ENCODE peak calls at places on chromosomes 13 and 19, in ten cellular contexts. Z is CD8-positive, alpha-beta T cell; F is upper lobe of right lung; X is GM12864; Y is cardiac muscle cell; I is kidney; R is fibroblast of the aortic adventitia; J is AG10803; K is mammary epithelial cell; E is progenitor cell of endocrine pancreas. A is an unnamed sample.

GRCh38 chr19:11047856-11048255 is 41.4 kb upstream of the LDLR start:
- DNase-seq in K (no peak), Y (no peak), R (no peak), E (no peak), F (no peak), I (no peak), J (no peak), X (no peak), Z (no peak), A (no peak)

GRCh38 chr13:24159921-24160324 is 597 bp upstream of the SPATA13 start:
- DNase-seq in F (no peak), K (no peak), E (no peak), J (no peak), R (no peak), Z (no peak), X (no peak), I (peak; percentile 73), Y (no peak), A (no peak)

GRCh38 chr19:11174336-11174735 is 18.8 kb upstream of the SPC24 start:
- DNase-seq in X (no peak), R (no peak), Y (no peak), I (no peak), Z (no peak), F (no peak), K (no peak), J (no peak), E (no peak), A (no peak)

GRCh38 chr19:16268676-16269319 is 55.8 kb upstream of the KLF2 start:
- DNase-seq in K (no peak), J (no peak), Y (no peak), Z (peak; percentile 54), I (peak; percentile 71), E (no peak), F (no peak), X (no peak), R (no peak), A (no peak)

GRCh38 chr19:57888107-57888493 is 737 bp downstream of the ZNF814 start:
- DNase-seq in K (no peak), Y (peak; percentile 9), E (no peak), X (no peak), J (no peak), R (no peak), I (no peak), Z (no peak), F (no peak), A (no peak)

GRCh38 chr13:28489536-28489935 is 5.4 kb downstream of the FLT1 start:
- DNase-seq in J (peak; percentile 91), Z (no peak), E (no peak), I (no peak), F (no peak), Y (no peak), X (no peak), K (no peak), R (no peak), A (no peak)

GRCh38 chr19:43983544-43983911 is 460 bp upstream of the ZNF155 start:
- DNase-seq in E (no peak), J (no peak), X (no peak), F (no peak), Z (no peak), R (no peak), I (no peak), K (no peak), Y (no peak), A (no peak)

GRCh38 chr19:38228491-38229439 is 4.7 kb upstream of the DPF1 start:
- DNase-seq in E (no peak), X (no peak), Y (peak; percentile 71), K (no peak), F (no peak), J (no peak), R (no peak), Z (no peak), I (no peak), A (no peak)

GRCh38 chr19:47729799-47730520 is 15.4 kb upstream of the NOP53 start:
- DNase-seq in Y (peak; percentile 75), F (peak; percentile 94), X (no peak), K (peak; percentile 52), J (no peak), I (peak; percentile 91), R (no peak), E (peak; percentile 34), Z (no peak), A (no peak)

GRCh38 chr13:32528358-32528757 is 10.2 kb downstream of the N4BP2L2 start:
- DNase-seq in I (no peak), Z (no peak), F (no peak), J (no peak), R (peak; percentile 56), E (no peak), X (no peak), Y (no peak), K (peak; percentile 21), A (no peak)

GRCh38 chr13:27403727-27404385 is 20.6 kb upstream of the GTF3A start:
- DNase-seq in E (no peak), Z (no peak), J (no peak), K (no peak), F (no peak), Y (no peak), R (no peak), X (no peak), I (no peak), A (no peak)

GRCh38 chr13:27405521-27406134 is 18.8 kb upstream of the GTF3A start:
- DNase-seq in J (no peak), E (no peak), R (no peak), I (no peak), F (no peak), X (no peak), K (no peak), Y (no peak), Z (no peak), A (no peak)

GRCh38 chr13:27408074-27408473 is 16.3 kb upstream of the GTF3A start:
- DNase-seq in E (no peak), Y (peak; percentile 19), Z (no peak), K (no peak), J (no peak), F (no peak), X (no peak), R (no peak), I (no peak), A (no peak)

GRCh38 chr13:27404680-27405079 is 19.7 kb upstream of the GTF3A start:
- DNase-seq in I (no peak), R (no peak), E (no peak), Z (no peak), Y (no peak), K (no peak), F (no peak), X (no peak), J (no peak), A (no peak)

DNA sequence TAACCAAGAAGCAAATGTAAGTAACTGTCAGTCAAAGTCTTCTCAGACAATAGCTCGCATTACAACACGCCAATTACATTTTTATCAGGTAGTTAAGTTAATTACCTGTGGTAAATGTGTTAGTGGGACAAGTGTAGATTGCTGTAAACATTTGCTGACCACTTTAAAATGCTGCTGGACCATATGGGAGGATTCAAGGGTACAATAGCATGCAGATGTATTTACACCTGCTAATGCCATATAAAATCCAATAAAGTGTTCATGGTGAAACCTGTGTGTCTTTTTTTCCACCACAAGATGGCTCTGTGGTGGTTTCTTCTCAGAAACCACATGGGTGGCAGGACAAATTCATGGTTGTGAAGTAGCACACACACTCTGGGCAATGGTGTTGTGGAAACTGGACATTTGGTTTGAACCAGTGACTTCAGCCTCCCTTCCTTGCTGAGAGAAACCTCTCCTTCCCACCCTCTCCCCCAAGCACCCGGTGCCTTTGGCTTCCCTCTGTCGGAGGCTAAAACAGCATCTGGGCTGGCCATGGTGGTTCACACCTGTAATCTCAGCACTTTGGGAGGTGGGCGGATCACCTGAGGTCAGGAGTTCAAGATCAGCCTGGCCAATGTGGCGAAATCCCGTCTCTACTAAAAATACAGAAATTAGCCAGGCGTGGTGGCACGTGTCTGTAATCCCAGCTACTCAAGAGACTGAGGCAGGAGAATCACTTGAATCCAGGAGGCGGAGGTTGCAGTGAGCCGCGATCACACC is 18.1 kb upstream of the GTF3A start:
- DNase-seq in E (no peak), K (peak; percentile 35), X (no peak), R (peak; percentile 62), Z (peak; percentile 34), I (no peak), J (peak; percentile 54), F (no peak), Y (peak; percentile 35), A (no peak)
- TF ChIP-seq CTCF in E (peak; percentile 54), K (peak; percentile 46), X (peak; percentile 46), R (peak; percentile 67), Z (peak; percentile 54), I (peak; percentile 34), J (peak; percentile 62), F (peak; percentile 53), Y (peak; percentile 53), A (peak; percentile 65)

GRCh38 chr19:36214388-36215275 is at the start of the genes ZNF146 and ZNF565:
- DNase-seq in K (peak; percentile 98), J (peak; percentile 99), I (peak; percentile 99), Z (peak; percentile 93), Y (peak; percentile 99), R (peak; percentile 98), E (peak; percentile 96), X (peak; percentile 98), F (peak; percentile 99), A (peak; percentile 99)
- TF ChIP-seq CTCF in K (no peak), J (peak; percentile 10), I (peak; percentile 19), Z (no peak), Y (no peak), R (no peak), E (no peak), X (no peak), F (no peak), A (no peak)

GRCh38 chr19:15170345-15170744 is 30.4 kb downstream of the NOTCH3 start:
- DNase-seq in Y (no peak), J (no peak), X (no peak), E (no peak), Z (no peak), R (no peak), K (no peak), I (no peak), F (no peak), A (no peak)

GRCh38 chr19:15175609-15176008 is 25.2 kb downstream of the NOTCH3 start:
- DNase-seq in J (no peak), K (no peak), Y (no peak), Z (no peak), I (no peak), R (no peak), E (no peak), X (no peak), F (no peak), A (no peak)

GRCh38 chr19:15177269-15178116 is 23.3 kb downstream of the NOTCH3 start:
- DNase-seq in Z (peak; percentile 89), K (peak; percentile 48), E (peak; percentile 86), X (no peak), F (peak; percentile 91), Y (peak; percentile 92), J (peak; percentile 62), I (peak; percentile 92), R (peak; percentile 60), A (peak; percentile 94)

GRCh38 chr19:15169541-15170285 is 31.1 kb downstream of the NOTCH3 start:
- DNase-seq in R (no peak), E (no peak), I (no peak), J (no peak), F (no peak), K (no peak), Y (no peak), Z (no peak), X (no peak), A (no peak)

GRCh38 chr19:15173746-15174404 is 26.9 kb downstream of the NOTCH3 start:
- DNase-seq in R (no peak), E (no peak), K (peak; percentile 38), X (no peak), Y (no peak), J (peak; percentile 15), I (no peak), Z (no peak), F (no peak), A (no peak)
- TF ChIP-seq CTCF in R (no peak), E (no peak), K (peak; percentile 40), X (peak; percentile 17), Y (peak; percentile 23), J (peak; percentile 24), I (no peak), Z (no peak), F (no peak), A (peak; percentile 13)

GRCh38 chr13:113877149-113877990 is 13.5 kb upstream of the GAS6 start:
- DNase-seq in R (no peak), I (no peak), X (no peak), K (no peak), Y (no peak), E (no peak), Z (no peak), F (no peak), J (no peak), A (peak; percentile 79)
- TF ChIP-seq CTCF in R (no peak), I (no peak), X (no peak), K (no peak), Y (no peak), E (no peak), Z (no peak), F (no peak), J (no peak), A (no peak)